ENCODE peak calls at places on chromosome 1, in six cellular contexts. One of them, this sample, is unnamed.

GRCh38 chr1:1173793-1174415 is at the start of gene TTLL10:
- DNase-seq in pancreas: no peak
- DNase-seq in A549: no peak
- DNase-seq in foreskin fibroblast: no peak
- DNase-seq in body of pancreas: peak; percentile 31
- DNase-seq in left lung: no peak
- DNase-seq in this sample: no peak

GRCh38 chr1:36884029-36884701 is 150.2 kb downstream of the GRIK3 start:
- DNase-seq in left lung: no peak
- DNase-seq in body of pancreas: no peak
- DNase-seq in A549: no peak
- DNase-seq in foreskin fibroblast: no peak
- DNase-seq in pancreas: no peak
- DNase-seq in this sample: no peak

GRCh38 chr1:246483204-246483933 is 23.7 kb downstream of the SMYD3 start:
- DNase-seq in pancreas: no peak
- DNase-seq in body of pancreas: no peak
- DNase-seq in left lung: no peak
- DNase-seq in A549: no peak
- DNase-seq in foreskin fibroblast: peak; percentile 24
- DNase-seq in this sample: no peak

GRCh38 chr1:239242404-239242803 is 144.0 kb upstream of the CHRM3 start:
- DNase-seq in body of pancreas: no peak
- DNase-seq in A549: no peak
- DNase-seq in pancreas: no peak
- DNase-seq in left lung: no peak
- DNase-seq in foreskin fibroblast: no peak
- DNase-seq in this sample: no peak

GRCh38 chr1:117824612-117825011 is 104.8 kb downstream of the GDAP2 start:
- DNase-seq in body of pancreas: no peak
- DNase-seq in pancreas: no peak
- DNase-seq in A549: no peak
- DNase-seq in left lung: no peak
- DNase-seq in foreskin fibroblast: no peak
- DNase-seq in this sample: no peak

GRCh38 chr1:42825058-42825851 is 8.1 kb upstream of the SVBP start:
- DNase-seq in pancreas: no peak
- DNase-seq in A549: no peak
- DNase-seq in body of pancreas: no peak
- DNase-seq in left lung: no peak
- DNase-seq in foreskin fibroblast: no peak
- DNase-seq in this sample: no peak

GRCh38 chr1:109640285-109640865 is 15.5 kb upstream of the GSTM4 start:
- DNase-seq in pancreas: peak; percentile 91
- DNase-seq in body of pancreas: peak; percentile 94
- DNase-seq in left lung: peak; percentile 82
- DNase-seq in foreskin fibroblast: peak; percentile 81
- DNase-seq in A549: no peak
- DNase-seq in this sample: no peak

GRCh38 chr1:185561629-185562028 is 172.6 kb upstream of the HMCN1 start:
- DNase-seq in foreskin fibroblast: no peak
- DNase-seq in body of pancreas: no peak
- DNase-seq in pancreas: no peak
- DNase-seq in left lung: no peak
- DNase-seq in A549: no peak
- DNase-seq in this sample: no peak

GRCh38 chr1:8373547-8374270 is 55.8 kb downstream of the SLC45A1 start:
- DNase-seq in A549: no peak
- DNase-seq in body of pancreas: peak; percentile 73
- DNase-seq in pancreas: peak; percentile 59
- DNase-seq in foreskin fibroblast: peak; percentile 85
- DNase-seq in left lung: peak; percentile 71
- DNase-seq in this sample: peak; percentile 51

GRCh38 chr1:204426035-204426436 is 14.4 kb upstream of the PPP1R15B start:
- DNase-seq in A549: peak; percentile 71
- DNase-seq in left lung: no peak
- DNase-seq in foreskin fibroblast: peak; percentile 86
- DNase-seq in pancreas: no peak
- DNase-seq in body of pancreas: no peak
- DNase-seq in this sample: no peak

GRCh38 chr1:186655877-186656276 is 24.3 kb downstream of the PTGS2 start:
- DNase-seq in foreskin fibroblast: no peak
- DNase-seq in pancreas: no peak
- DNase-seq in A549: no peak
- DNase-seq in body of pancreas: no peak
- DNase-seq in left lung: no peak
- DNase-seq in this sample: no peak

GRCh38 chr1:147748687-147749350 is 11.6 kb downstream of the GJA5 start:
- DNase-seq in body of pancreas: no peak
- DNase-seq in left lung: no peak
- DNase-seq in A549: no peak
- DNase-seq in foreskin fibroblast: peak; percentile 42
- DNase-seq in pancreas: no peak
- DNase-seq in this sample: no peak

GRCh38 chr1:156676820-156677615 is at the start of gene NES:
- DNase-seq in body of pancreas: no peak
- DNase-seq in foreskin fibroblast: peak; percentile 93
- DNase-seq in left lung: no peak
- DNase-seq in pancreas: no peak
- DNase-seq in A549: no peak
- DNase-seq in this sample: no peak

DNA sequence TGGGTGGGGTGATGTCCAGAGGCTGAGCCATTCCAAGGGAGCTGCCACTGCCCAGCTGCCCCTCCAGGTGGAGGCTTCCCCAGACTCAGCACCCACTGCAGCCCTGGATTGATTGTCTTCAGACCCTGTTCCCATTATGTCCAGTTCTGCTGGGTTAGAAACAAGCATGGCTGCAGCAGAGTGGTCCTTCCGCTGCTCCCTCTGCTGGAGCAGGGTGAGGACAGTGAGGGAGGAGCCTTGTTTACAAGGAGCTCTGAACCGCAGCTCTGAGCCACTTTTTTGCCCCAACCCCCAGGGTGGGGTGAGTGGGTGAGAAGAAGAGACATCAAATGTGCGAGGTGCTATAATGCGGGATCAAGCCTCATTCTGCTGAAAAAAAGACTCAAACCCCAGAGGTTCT is 2.3 kb downstream of the TNNT2 start:
- DNase-seq in left lung: no peak
- DNase-seq in foreskin fibroblast: no peak
- DNase-seq in A549: no peak
- DNase-seq in pancreas: no peak
- DNase-seq in body of pancreas: no peak
- DNase-seq in this sample: no peak
- TF ChIP-seq CTCF in left lung: no peak
- TF ChIP-seq CTCF in foreskin fibroblast: peak; percentile 23
- TF ChIP-seq CTCF in A549: no peak
- TF ChIP-seq CTCF in pancreas: no peak
- TF ChIP-seq CTCF in body of pancreas: no peak
- TF ChIP-seq CTCF in this sample: peak; percentile 11

DNA sequence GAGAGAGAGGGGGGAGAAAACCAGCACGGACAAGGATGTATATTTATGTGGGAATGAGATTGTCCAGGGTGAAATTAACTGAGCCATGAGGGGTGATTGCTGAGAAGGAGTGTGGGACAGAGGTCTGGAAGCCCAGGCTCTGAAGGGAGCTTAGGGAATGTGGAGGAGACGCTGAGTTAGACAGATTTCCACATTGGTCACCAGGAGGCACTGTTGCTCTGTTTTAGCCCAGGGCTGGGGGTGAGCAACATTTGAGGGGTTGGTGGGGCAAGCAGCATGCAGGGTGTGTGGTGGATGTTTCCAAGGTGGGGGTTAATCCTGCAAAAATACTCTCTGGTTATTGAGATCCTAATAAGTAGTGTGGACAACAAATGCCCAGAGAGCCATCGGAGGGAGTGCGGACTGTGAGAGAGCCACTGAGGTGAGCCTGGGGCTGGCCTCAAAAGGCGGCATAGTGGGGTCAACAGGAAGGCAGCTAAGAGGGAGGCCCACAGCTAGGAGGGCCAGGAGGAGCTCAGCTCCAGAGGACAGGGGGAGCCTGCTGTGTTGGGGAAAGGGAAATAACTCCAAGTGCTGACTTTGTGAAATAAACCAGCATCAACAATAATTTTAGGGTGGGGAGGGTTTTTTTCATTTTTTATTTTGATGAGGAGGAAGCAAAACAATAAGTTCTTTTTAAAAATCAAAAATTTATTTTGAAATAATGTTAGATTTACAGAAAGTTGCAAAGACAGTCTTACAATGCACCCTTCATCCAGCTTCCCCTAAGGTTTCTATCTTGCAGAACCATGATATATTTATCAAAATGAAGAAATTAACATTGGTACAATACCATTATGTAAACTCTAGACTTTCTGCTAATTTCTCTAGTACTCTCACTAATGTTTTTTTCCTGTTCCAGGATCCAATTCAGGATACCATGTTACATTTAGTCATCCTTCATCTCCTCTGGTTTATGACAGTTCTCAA is 82.8 kb upstream of the CD34 start:
- DNase-seq in body of pancreas: no peak
- DNase-seq in A549: no peak
- DNase-seq in foreskin fibroblast: peak; percentile 30
- DNase-seq in left lung: no peak
- DNase-seq in pancreas: no peak
- DNase-seq in this sample: no peak
- TF ChIP-seq CTCF in body of pancreas: peak; percentile 44
- TF ChIP-seq CTCF in A549: peak; percentile 19
- TF ChIP-seq CTCF in foreskin fibroblast: peak; percentile 44
- TF ChIP-seq CTCF in left lung: no peak
- TF ChIP-seq CTCF in pancreas: no peak
- TF ChIP-seq CTCF in this sample: peak; percentile 53

DNA sequence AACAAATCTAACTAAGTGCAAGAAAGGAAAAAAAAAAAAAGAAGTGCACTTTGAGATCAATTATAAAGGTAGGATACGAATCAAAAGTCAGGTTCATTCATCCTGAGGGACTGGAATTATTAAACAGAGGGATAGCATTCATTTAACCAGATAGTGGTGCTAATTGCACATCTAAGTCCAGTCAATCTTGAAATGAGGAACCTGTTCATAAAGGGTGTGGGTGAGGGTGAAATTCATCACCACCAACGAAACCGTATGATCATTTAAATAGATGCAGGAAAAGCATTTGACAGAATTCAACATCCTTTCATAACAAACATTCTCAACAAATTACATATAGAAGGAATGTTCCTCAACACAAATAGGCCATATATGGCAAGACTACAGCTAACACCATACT is 5.6 kb downstream of the CTSS start:
- DNase-seq in pancreas: no peak
- DNase-seq in body of pancreas: no peak
- DNase-seq in A549: no peak
- DNase-seq in left lung: no peak
- DNase-seq in foreskin fibroblast: no peak
- DNase-seq in this sample: no peak
- TF ChIP-seq CTCF in pancreas: no peak
- TF ChIP-seq CTCF in body of pancreas: no peak
- TF ChIP-seq CTCF in A549: no peak
- TF ChIP-seq CTCF in left lung: no peak
- TF ChIP-seq CTCF in foreskin fibroblast: no peak
- TF ChIP-seq CTCF in this sample: no peak

DNA sequence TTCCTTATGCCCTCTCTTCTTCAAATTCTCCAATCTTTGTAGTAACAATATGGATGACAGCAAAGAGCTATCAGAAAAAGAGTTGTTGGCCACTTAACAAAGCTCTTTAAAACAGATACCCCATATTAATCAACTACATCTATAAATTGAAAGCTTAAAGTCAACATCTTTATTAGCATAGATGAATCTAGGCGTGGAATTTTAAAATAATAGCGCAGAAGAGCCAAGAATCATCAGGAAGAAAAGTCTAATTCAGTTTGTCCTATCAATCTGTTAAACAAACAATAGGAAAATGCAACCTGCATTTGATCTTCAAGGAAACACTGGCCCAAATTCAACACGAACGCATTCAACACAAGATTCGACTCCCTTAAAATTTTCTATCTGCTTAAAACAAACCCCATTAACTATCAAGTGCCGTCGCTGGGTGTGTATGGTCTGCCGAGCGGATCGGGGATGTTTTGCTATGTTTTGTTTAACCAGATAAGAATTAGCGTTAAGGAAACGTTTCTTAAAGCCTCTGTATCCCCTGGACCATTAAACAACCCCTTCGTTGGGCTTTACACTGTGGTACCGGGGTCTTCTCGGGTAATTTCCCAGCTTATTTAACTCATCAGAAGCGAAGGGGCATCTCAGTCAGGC is 1.0 kb downstream of the LYST start:
- DNase-seq in left lung: no peak
- DNase-seq in pancreas: no peak
- DNase-seq in body of pancreas: no peak
- DNase-seq in foreskin fibroblast: no peak
- DNase-seq in A549: no peak
- DNase-seq in this sample: no peak
- TF ChIP-seq CTCF in left lung: no peak
- TF ChIP-seq CTCF in pancreas: no peak
- TF ChIP-seq CTCF in body of pancreas: no peak
- TF ChIP-seq CTCF in foreskin fibroblast: no peak
- TF ChIP-seq CTCF in A549: no peak
- TF ChIP-seq CTCF in this sample: no peak

GRCh38 chr1:165717918-165718515 is 19.7 kb upstream of the ALDH9A1 start:
- DNase-seq in body of pancreas: peak; percentile 63
- DNase-seq in A549: peak; percentile 62
- DNase-seq in foreskin fibroblast: peak; percentile 81
- DNase-seq in left lung: no peak
- DNase-seq in pancreas: peak; percentile 49
- DNase-seq in this sample: peak; percentile 40
- TF ChIP-seq CTCF in body of pancreas: peak; percentile 85
- TF ChIP-seq CTCF in A549: peak; percentile 86
- TF ChIP-seq CTCF in foreskin fibroblast: peak; percentile 92
- TF ChIP-seq CTCF in left lung: peak; percentile 54
- TF ChIP-seq CTCF in pancreas: peak; percentile 53
- TF ChIP-seq CTCF in this sample: peak; percentile 88

DNA sequence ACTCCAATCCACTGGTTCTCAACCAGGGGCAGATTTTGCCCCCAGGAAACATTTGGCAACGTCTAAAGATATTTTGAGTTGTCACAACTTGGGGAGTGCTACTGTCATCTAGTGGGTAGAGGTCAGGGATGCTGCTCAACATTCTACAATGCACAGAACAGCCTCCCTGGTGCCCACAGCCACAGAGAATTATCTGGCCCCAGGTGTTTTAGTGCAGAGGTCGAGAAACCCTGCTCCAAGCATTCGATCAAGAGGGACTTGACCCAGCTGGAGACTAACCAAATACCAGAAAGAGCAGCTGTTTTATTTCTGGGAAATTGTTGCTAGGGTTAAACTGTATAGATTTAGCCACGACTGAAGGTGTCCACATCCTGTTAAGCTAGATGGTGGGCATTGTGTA is 19.2 kb downstream of the CD247 start:
- DNase-seq in body of pancreas: no peak
- DNase-seq in pancreas: no peak
- DNase-seq in foreskin fibroblast: no peak
- DNase-seq in left lung: no peak
- DNase-seq in A549: no peak
- DNase-seq in this sample: no peak
- TF ChIP-seq CTCF in body of pancreas: no peak
- TF ChIP-seq CTCF in pancreas: no peak
- TF ChIP-seq CTCF in foreskin fibroblast: no peak
- TF ChIP-seq CTCF in left lung: no peak
- TF ChIP-seq CTCF in A549: no peak
- TF ChIP-seq CTCF in this sample: no peak

This sample was measured in D721Med.